ENCODE peak calls at places on chromosomes 5 and 9, in ten cellular contexts. One of them, this sample, is unnamed.

GRCh38 chr5:149693482-149693881 is 36.6 kb upstream of the PPARGC1B start:
- DNase-seq in transverse colon: no peak
- DNase-seq in A549: no peak
- DNase-seq in ovary: no peak
- DNase-seq in upper lobe of left lung: no peak
- DNase-seq in body of pancreas: no peak
- DNase-seq in sigmoid colon: no peak
- DNase-seq in uterus: no peak
- DNase-seq in heart left ventricle: no peak
- DNase-seq in HCT116: no peak
- DNase-seq in this sample: no peak

GRCh38 chr9:28999057-28999456 is 1425.8 kb upstream of the C9orf72 start:
- DNase-seq in transverse colon: no peak
- DNase-seq in A549: no peak
- DNase-seq in ovary: no peak
- DNase-seq in upper lobe of left lung: no peak
- DNase-seq in body of pancreas: no peak
- DNase-seq in sigmoid colon: no peak
- DNase-seq in uterus: no peak
- DNase-seq in heart left ventricle: no peak
- DNase-seq in HCT116: no peak
- DNase-seq in this sample: no peak

GRCh38 chr9:12516031-12516430 is 177.2 kb upstream of the TYRP1 start:
- DNase-seq in transverse colon: no peak
- DNase-seq in A549: no peak
- DNase-seq in ovary: no peak
- DNase-seq in upper lobe of left lung: no peak
- DNase-seq in body of pancreas: no peak
- DNase-seq in sigmoid colon: no peak
- DNase-seq in uterus: no peak
- DNase-seq in heart left ventricle: no peak
- DNase-seq in HCT116: no peak
- DNase-seq in this sample: no peak

GRCh38 chr5:109027983-109028607 is 280.4 kb downstream of the FER start:
- DNase-seq in transverse colon: no peak
- DNase-seq in A549: no peak
- DNase-seq in ovary: no peak
- DNase-seq in upper lobe of left lung: no peak
- DNase-seq in body of pancreas: no peak
- DNase-seq in sigmoid colon: no peak
- DNase-seq in uterus: no peak
- DNase-seq in heart left ventricle: no peak
- DNase-seq in HCT116: no peak
- DNase-seq in this sample: no peak

GRCh38 chr5:54758038-54758437 is 227.4 kb downstream of the ESM1 start:
- DNase-seq in transverse colon: no peak
- DNase-seq in A549: no peak
- DNase-seq in ovary: no peak
- DNase-seq in upper lobe of left lung: no peak
- DNase-seq in body of pancreas: no peak
- DNase-seq in sigmoid colon: no peak
- DNase-seq in uterus: no peak
- DNase-seq in heart left ventricle: no peak
- DNase-seq in HCT116: no peak
- DNase-seq in this sample: no peak

GRCh38 chr5:146902471-146902870 is 23.9 kb upstream of the PPP2R2B start:
- DNase-seq in transverse colon: no peak
- DNase-seq in A549: no peak
- DNase-seq in ovary: no peak
- DNase-seq in upper lobe of left lung: no peak
- DNase-seq in body of pancreas: no peak
- DNase-seq in sigmoid colon: no peak
- DNase-seq in uterus: no peak
- DNase-seq in heart left ventricle: no peak
- DNase-seq in HCT116: no peak
- DNase-seq in this sample: no peak

GRCh38 chr5:125049721-125050357 is 303.4 kb upstream of the ZNF608 start:
- DNase-seq in transverse colon: no peak
- DNase-seq in A549: no peak
- DNase-seq in ovary: no peak
- DNase-seq in upper lobe of left lung: no peak
- DNase-seq in body of pancreas: no peak
- DNase-seq in sigmoid colon: no peak
- DNase-seq in uterus: no peak
- DNase-seq in heart left ventricle: no peak
- DNase-seq in HCT116: no peak
- DNase-seq in this sample: no peak

GRCh38 chr5:123036391-123037103 is at the start of gene PPIC:
- DNase-seq in transverse colon: peak; percentile 91
- DNase-seq in A549: peak; percentile 90
- DNase-seq in ovary: peak; percentile 83
- DNase-seq in upper lobe of left lung: peak; percentile 87
- DNase-seq in body of pancreas: peak; percentile 94
- DNase-seq in sigmoid colon: peak; percentile 95
- DNase-seq in uterus: peak; percentile 81
- DNase-seq in heart left ventricle: peak; percentile 93
- DNase-seq in HCT116: peak; percentile 64
- DNase-seq in this sample: peak; percentile 50

GRCh38 chr5:110854200-110854599 is 115.4 kb downstream of the SLC25A46 start:
- DNase-seq in transverse colon: no peak
- DNase-seq in A549: no peak
- DNase-seq in ovary: no peak
- DNase-seq in upper lobe of left lung: no peak
- DNase-seq in body of pancreas: no peak
- DNase-seq in sigmoid colon: no peak
- DNase-seq in uterus: no peak
- DNase-seq in heart left ventricle: no peak
- DNase-seq in HCT116: no peak
- DNase-seq in this sample: no peak

GRCh38 chr5:69312459-69313160 is 20.0 kb downstream of the CCDC125 start:
- DNase-seq in transverse colon: no peak
- DNase-seq in A549: no peak
- DNase-seq in ovary: no peak
- DNase-seq in upper lobe of left lung: no peak
- DNase-seq in body of pancreas: no peak
- DNase-seq in sigmoid colon: no peak
- DNase-seq in uterus: no peak
- DNase-seq in heart left ventricle: no peak
- DNase-seq in HCT116: no peak
- DNase-seq in this sample: peak; percentile 56

GRCh38 chr5:158375531-158375930 is 516.6 kb upstream of the CLINT1 start:
- DNase-seq in transverse colon: no peak
- DNase-seq in A549: no peak
- DNase-seq in ovary: no peak
- DNase-seq in upper lobe of left lung: no peak
- DNase-seq in body of pancreas: no peak
- DNase-seq in sigmoid colon: no peak
- DNase-seq in uterus: no peak
- DNase-seq in heart left ventricle: no peak
- DNase-seq in HCT116: no peak
- DNase-seq in this sample: no peak

GRCh38 chr5:160188151-160188967 is 40.9 kb upstream of the FABP6 start:
- DNase-seq in transverse colon: peak; percentile 44
- DNase-seq in A549: peak; percentile 27
- DNase-seq in ovary: peak; percentile 79
- DNase-seq in upper lobe of left lung: peak; percentile 71
- DNase-seq in body of pancreas: peak; percentile 87
- DNase-seq in sigmoid colon: peak; percentile 75
- DNase-seq in uterus: peak; percentile 64
- DNase-seq in heart left ventricle: peak; percentile 80
- DNase-seq in HCT116: no peak
- DNase-seq in this sample: peak; percentile 7

GRCh38 chr9:89606049-89606481 is 1.3 kb downstream of the GADD45G start:
- DNase-seq in transverse colon: peak; percentile 85
- DNase-seq in A549: peak; percentile 67
- DNase-seq in ovary: peak; percentile 74
- DNase-seq in upper lobe of left lung: peak; percentile 90
- DNase-seq in body of pancreas: peak; percentile 87
- DNase-seq in sigmoid colon: peak; percentile 91
- DNase-seq in uterus: peak; percentile 74
- DNase-seq in heart left ventricle: peak; percentile 87
- DNase-seq in HCT116: no peak
- DNase-seq in this sample: peak; percentile 88

DNA sequence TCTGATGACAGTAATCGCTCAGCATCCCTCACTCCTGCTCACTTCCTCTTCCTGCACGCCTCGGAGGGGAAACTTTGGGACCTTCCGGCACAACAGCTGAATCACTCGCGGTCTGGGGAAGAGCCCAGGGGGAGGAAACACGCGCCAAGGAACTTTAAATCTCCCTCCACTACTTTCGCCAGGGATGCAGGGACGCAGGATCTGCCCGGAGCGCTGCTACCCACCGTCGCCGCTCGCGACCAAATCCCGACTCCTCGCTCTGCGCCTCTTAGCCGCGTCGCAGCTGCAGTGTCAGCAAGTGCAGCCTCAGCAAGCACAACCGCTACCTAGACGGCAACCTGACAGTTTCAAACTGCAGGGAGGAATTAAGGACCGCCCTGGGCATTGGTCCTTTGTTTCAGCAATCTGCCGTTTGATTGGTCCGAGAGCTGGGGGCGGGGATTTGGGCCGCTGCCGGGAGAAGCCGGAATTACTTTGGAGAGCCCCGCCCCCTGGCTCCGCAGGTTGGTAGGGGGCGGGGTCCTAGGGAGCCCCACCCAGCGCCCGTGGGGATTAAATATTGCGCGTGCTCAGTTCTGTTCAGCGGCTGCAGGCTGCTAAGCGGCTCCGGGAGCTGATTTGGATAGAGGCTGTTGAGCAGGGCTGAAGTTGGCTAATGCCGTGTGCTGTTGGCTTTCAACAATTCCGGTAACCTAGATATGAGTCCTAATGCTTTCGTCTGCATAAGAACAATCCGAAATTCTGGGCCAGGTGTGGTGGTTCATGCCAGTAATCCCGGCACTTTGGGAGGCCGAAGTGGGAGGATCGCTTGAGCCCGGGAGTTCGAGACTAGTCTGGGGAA is at the start of gene POC5:
- DNase-seq in transverse colon: peak; percentile 99
- DNase-seq in A549: peak; percentile 98
- DNase-seq in ovary: peak; percentile 100
- DNase-seq in upper lobe of left lung: peak; percentile 95
- DNase-seq in body of pancreas: peak; percentile 99
- DNase-seq in sigmoid colon: peak; percentile 98
- DNase-seq in uterus: peak; percentile 99
- DNase-seq in heart left ventricle: peak; percentile 96
- DNase-seq in HCT116: peak; percentile 96
- DNase-seq in this sample: peak; percentile 97
- TF ChIP-seq POLR2A in transverse colon: peak; percentile 74
- TF ChIP-seq POLR2A in A549: peak; percentile 85
- TF ChIP-seq POLR2A in ovary: peak; percentile 33
- TF ChIP-seq POLR2A in upper lobe of left lung: peak; percentile 45
- TF ChIP-seq POLR2A in body of pancreas: peak; percentile 88
- TF ChIP-seq POLR2A in sigmoid colon: peak; percentile 28
- TF ChIP-seq POLR2A in uterus: peak; percentile 57
- TF ChIP-seq POLR2A in heart left ventricle: no peak
- TF ChIP-seq POLR2A in HCT116: peak; percentile 90
- TF ChIP-seq POLR2A in this sample: peak; percentile 93

DNA sequence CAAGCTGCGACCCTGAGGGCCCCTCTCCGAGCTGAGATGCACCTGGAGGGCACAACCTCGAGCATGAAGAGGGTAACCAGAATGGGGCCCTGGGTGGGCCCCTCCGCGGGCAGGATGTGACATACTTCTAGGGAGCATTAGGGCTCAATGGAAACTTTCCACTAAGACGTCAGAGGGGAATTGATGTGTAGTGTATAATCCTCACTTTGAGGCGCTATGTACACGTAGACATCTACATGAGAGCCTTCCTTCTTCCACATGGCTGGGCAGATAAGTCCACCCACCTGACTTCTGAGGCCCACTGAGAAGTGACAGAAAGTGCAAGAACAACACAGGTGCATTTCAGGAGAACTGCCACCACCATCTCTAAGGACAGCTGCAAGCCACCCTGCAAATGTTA is 61.0 kb downstream of the DAP start:
- DNase-seq in transverse colon: no peak
- DNase-seq in A549: no peak
- DNase-seq in ovary: no peak
- DNase-seq in upper lobe of left lung: no peak
- DNase-seq in body of pancreas: no peak
- DNase-seq in sigmoid colon: no peak
- DNase-seq in uterus: no peak
- DNase-seq in heart left ventricle: no peak
- DNase-seq in HCT116: no peak
- DNase-seq in this sample: no peak
- TF ChIP-seq POLR2A in transverse colon: no peak
- TF ChIP-seq POLR2A in A549: no peak
- TF ChIP-seq POLR2A in ovary: no peak
- TF ChIP-seq POLR2A in upper lobe of left lung: no peak
- TF ChIP-seq POLR2A in body of pancreas: no peak
- TF ChIP-seq POLR2A in sigmoid colon: no peak
- TF ChIP-seq POLR2A in uterus: no peak
- TF ChIP-seq POLR2A in heart left ventricle: no peak
- TF ChIP-seq POLR2A in HCT116: no peak
- TF ChIP-seq POLR2A in this sample: no peak

GRCh38 chr9:73157811-73158210 is 6.1 kb downstream of the ANXA1 start:
- DNase-seq in transverse colon: no peak
- DNase-seq in A549: no peak
- DNase-seq in ovary: no peak
- DNase-seq in upper lobe of left lung: no peak
- DNase-seq in body of pancreas: no peak
- DNase-seq in sigmoid colon: no peak
- DNase-seq in uterus: no peak
- DNase-seq in heart left ventricle: no peak
- DNase-seq in HCT116: no peak
- DNase-seq in this sample: no peak
- TF ChIP-seq POLR2A in transverse colon: no peak
- TF ChIP-seq POLR2A in A549: no peak
- TF ChIP-seq POLR2A in ovary: no peak
- TF ChIP-seq POLR2A in upper lobe of left lung: no peak
- TF ChIP-seq POLR2A in body of pancreas: no peak
- TF ChIP-seq POLR2A in sigmoid colon: no peak
- TF ChIP-seq POLR2A in uterus: no peak
- TF ChIP-seq POLR2A in heart left ventricle: no peak
- TF ChIP-seq POLR2A in HCT116: no peak
- TF ChIP-seq POLR2A in this sample: no peak

DNA sequence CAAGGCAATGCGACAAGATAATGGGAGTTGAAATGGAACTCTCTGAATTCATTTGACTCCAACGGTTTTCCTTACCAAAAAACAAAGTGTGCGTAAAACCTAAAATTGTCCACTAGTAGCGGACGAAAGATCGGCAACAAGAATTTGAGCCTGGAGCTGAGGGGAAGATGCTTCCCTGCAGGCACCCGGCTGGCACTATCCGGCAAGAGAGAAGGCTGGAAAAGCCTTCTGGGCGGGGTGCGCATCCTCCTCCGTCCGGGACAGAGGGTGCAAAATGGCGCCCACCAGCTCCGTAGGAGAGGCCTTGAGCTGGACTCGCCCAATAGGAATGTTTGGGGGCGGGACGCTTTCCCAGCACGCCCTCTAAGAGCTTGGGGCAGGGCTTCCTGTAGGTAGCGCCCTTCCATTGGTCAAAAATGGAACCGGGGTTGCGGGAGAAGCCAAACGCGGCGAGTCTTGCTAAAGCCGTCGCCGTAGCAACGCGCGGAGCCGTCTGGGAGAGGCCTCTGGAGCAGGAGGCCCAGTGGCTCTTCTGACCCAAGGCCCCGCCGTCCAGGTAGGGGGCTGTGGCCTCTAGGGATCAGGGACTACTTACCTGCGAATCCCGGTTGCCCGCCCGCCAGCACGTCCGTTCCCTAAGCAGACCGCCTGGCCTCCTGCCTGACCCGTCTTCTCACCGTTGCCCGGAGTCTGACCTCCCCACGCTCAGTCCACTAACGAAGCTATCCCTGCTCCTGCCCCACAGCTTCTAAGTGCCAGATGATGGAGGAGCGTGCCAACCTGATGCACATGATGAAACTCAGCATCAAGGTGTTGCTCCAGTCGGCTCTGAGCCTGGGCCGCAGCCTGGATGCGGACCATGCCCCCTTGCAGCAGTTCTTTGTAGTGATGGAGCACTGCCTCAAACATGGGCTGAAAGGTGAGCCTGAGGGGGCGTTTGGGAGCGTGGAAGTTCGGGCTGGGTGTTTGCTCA is 9.2 kb downstream of the RUFY1 start:
- DNase-seq in transverse colon: peak; percentile 98
- DNase-seq in A549: peak; percentile 99
- DNase-seq in ovary: peak; percentile 96
- DNase-seq in upper lobe of left lung: peak; percentile 99
- DNase-seq in body of pancreas: peak; percentile 98
- DNase-seq in sigmoid colon: peak; percentile 99
- DNase-seq in uterus: peak; percentile 97
- DNase-seq in heart left ventricle: peak; percentile 99
- DNase-seq in HCT116: peak; percentile 99
- DNase-seq in this sample: peak; percentile 96
- TF ChIP-seq POLR2A in transverse colon: peak; percentile 87
- TF ChIP-seq POLR2A in A549: peak; percentile 75
- TF ChIP-seq POLR2A in ovary: peak; percentile 88
- TF ChIP-seq POLR2A in upper lobe of left lung: peak; percentile 77
- TF ChIP-seq POLR2A in body of pancreas: peak; percentile 90
- TF ChIP-seq POLR2A in sigmoid colon: peak; percentile 94
- TF ChIP-seq POLR2A in uterus: peak; percentile 95
- TF ChIP-seq POLR2A in heart left ventricle: peak; percentile 78
- TF ChIP-seq POLR2A in HCT116: peak; percentile 80
- TF ChIP-seq POLR2A in this sample: peak; percentile 95

This sample was measured in erythroblast.